ENCODE peak calls at places on chromosomes 2 and 18, in seven cellular contexts. Z, L, P, O, W, R and B are unnamed samples.

GRCh38 chr2:12089496-12089895 is 343.1 kb downstream of the LPIN1 start:
- DNase-seq in R (no peak), L (no peak), P (no peak), O (no peak), W (no peak), Z (no peak), B (no peak)

GRCh38 chr2:33673937-33674336 is 74.8 kb upstream of the FAM98A start:
- DNase-seq in P (no peak), Z (peak; percentile 18), O (no peak), R (no peak), W (no peak), L (no peak), B (peak; percentile 8)

GRCh38 chr18:11324956-11325873 is 175.8 kb upstream of the PIEZO2 start:
- DNase-seq in W (no peak), O (no peak), R (no peak), Z (peak; percentile 22), L (no peak), P (no peak), B (peak; percentile 96)

GRCh38 chr18:45121146-45121545 is 440.5 kb downstream of the SETBP1 start:
- DNase-seq in L (no peak), W (no peak), P (no peak), O (no peak), R (no peak), Z (no peak), B (no peak)

GRCh38 chr18:34643982-34644381 is 66.1 kb upstream of the DTNA start:
- DNase-seq in O (no peak), P (no peak), R (no peak), W (no peak), Z (no peak), L (no peak), B (no peak)

GRCh38 chr2:47964722-47965434 is 58.6 kb upstream of the FBXO11 start:
- DNase-seq in W (no peak), P (no peak), L (no peak), O (no peak), Z (no peak), R (no peak), B (peak; percentile 12)

GRCh38 chr18:54671291-54671881 is 80.3 kb downstream of the DYNAP start:
- DNase-seq in P (no peak), O (no peak), L (no peak), W (no peak), R (no peak), Z (peak; percentile 5), B (peak; percentile 15)

GRCh38 chr2:168136392-168136977 is 110.9 kb downstream of the STK39 start:
- DNase-seq in O (no peak), W (no peak), P (no peak), R (no peak), Z (peak; percentile 45), L (no peak), B (peak; percentile 52)

GRCh38 chr2:30392097-30392496 is 54.9 kb upstream of the LCLAT1 start:
- DNase-seq in P (no peak), R (no peak), L (no peak), O (no peak), Z (no peak), W (no peak), B (no peak)

GRCh38 chr2:227783404-227784138 is 30.1 kb upstream of the CCL20 start:
- DNase-seq in Z (no peak), O (no peak), W (no peak), L (no peak), R (no peak), P (no peak), B (no peak)

GRCh38 chr2:236743623-236744280 is 174.1 kb downstream of the ACKR3 start:
- DNase-seq in O (no peak), Z (no peak), P (no peak), L (no peak), W (no peak), R (no peak), B (peak; percentile 91)

GRCh38 chr2:134468776-134469175 is 214.9 kb downstream of the MGAT5 start:
- DNase-seq in L (no peak), Z (no peak), W (no peak), R (peak; percentile 35), O (no peak), P (no peak), B (no peak)

GRCh38 chr2:10892316-10892715 is 19.4 kb upstream of the KCNF1 start:
- DNase-seq in W (no peak), R (no peak), P (no peak), L (no peak), O (no peak), Z (no peak), B (no peak)

GRCh38 chr18:34330308-34330707 is 105.6 kb upstream of the NOL4 start:
- DNase-seq in L (no peak), W (no peak), P (no peak), R (no peak), Z (no peak), O (no peak), B (peak; percentile 14)

GRCh38 chr18:30743033-30743432 is 299.5 kb downstream of the DSC3 start:
- DNase-seq in L (no peak), Z (no peak), P (no peak), O (no peak), W (no peak), R (no peak), B (no peak)

GRCh38 chr2:231708773-231709635 is 679 bp downstream of the PTMA start:
- DNase-seq in Z (no peak), L (peak; percentile 60), P (no peak), O (no peak), W (peak; percentile 66), R (peak; percentile 50), B (no peak)

GRCh38 chr2:239331560-239331959 is 69.3 kb downstream of the HDAC4 start:
- DNase-seq in R (peak; percentile 45), O (no peak), L (no peak), P (no peak), Z (no peak), W (no peak), B (no peak)

GRCh38 chr2:181240844-181241243 is 216.3 kb upstream of the ITGA4 start:
- DNase-seq in R (no peak), W (no peak), P (no peak), O (no peak), L (no peak), Z (no peak), B (no peak)

GRCh38 chr2:67346718-67347407 is 50.3 kb upstream of the ETAA1 start:
- DNase-seq in P (no peak), W (no peak), Z (peak; percentile 29), L (no peak), R (no peak), O (no peak), B (peak; percentile 46)

GRCh38 chr2:15092691-15093090 is 460.2 kb downstream of the LRATD1 start:
- DNase-seq in W (no peak), R (no peak), O (no peak), Z (no peak), L (no peak), P (no peak), B (no peak)

GRCh38 chr18:50111398-50111797 is 83.5 kb downstream of the MYO5B start:
- DNase-seq in Z (no peak), O (no peak), R (no peak), P (no peak), L (no peak), W (no peak), B (no peak)

GRCh38 chr2:38293152-38293865 is 83.8 kb downstream of the ATL2 start:
- DNase-seq in Z (no peak), P (no peak), L (no peak), R (no peak), O (no peak), W (no peak), B (no peak)

GRCh38 chr2:23402205-23402740 is 17.3 kb downstream of the KLHL29 start:
- DNase-seq in L (no peak), P (no peak), W (no peak), O (no peak), Z (no peak), R (no peak), B (no peak)

GRCh38 chr2:2755990-2756389 is 424.9 kb upstream of the MYT1L start:
- DNase-seq in L (no peak), R (no peak), Z (no peak), P (no peak), W (no peak), O (no peak), B (no peak)

GRCh38 chr2:84231474-84231873 is 227.6 kb downstream of the SUCLG1 start:
- DNase-seq in W (no peak), Z (no peak), L (no peak), P (no peak), R (no peak), O (no peak), B (no peak)

GRCh38 chr2:174120346-174120745 is 128.0 kb downstream of the OLA1 start:
- DNase-seq in W (no peak), R (no peak), P (no peak), L (no peak), Z (peak; percentile 52), O (no peak), B (peak; percentile 26)

GRCh38 chr2:7419814-7420213 is 502.6 kb downstream of the RNF144A start:
- DNase-seq in O (no peak), P (no peak), Z (no peak), R (no peak), W (no peak), L (no peak), B (no peak)